ENCODE peak calls at places on chromosomes 2 and 18, in eight cellular contexts. R, C, N, S, H, O, K and Q are unnamed samples.

GRCh38 chr2:77513191-77513590 is 9.0 kb downstream of the LRRTM4 start:
- DNase-seq in H (no peak), O (no peak), R (peak), K (no peak), N (no peak), C (no peak), S (no peak), Q (no peak)

GRCh38 chr18:37246779-37247340 is 318.7 kb downstream of the CELF4 start:
- DNase-seq in O (peak), C (no peak), N (no peak), K (no peak), R (no peak), S (no peak), H (no peak), Q (no peak)

GRCh38 chr2:202909394-202910192 is 1.9 kb downstream of the WDR12 start:
- DNase-seq in N (peak), R (no peak), C (no peak), O (no peak), K (no peak), H (no peak), S (no peak), Q (no peak)

GRCh38 chr18:68676913-68677312 is 38.0 kb downstream of the TMX3 start:
- DNase-seq in R (no peak), O (no peak), H (no peak), K (no peak), N (peak), C (no peak), S (no peak), Q (no peak)

GRCh38 chr18:57433492-57434176 is 1.5 kb upstream of the ONECUT2 start:
- DNase-seq in O (peak), N (peak), C (no peak), R (peak), S (no peak), H (no peak), K (no peak), Q (no peak)

GRCh38 chr2:135603543-135603942 is 72.3 kb downstream of the R3HDM1 start:
- DNase-seq in C (no peak), O (no peak), S (no peak), K (no peak), N (no peak), H (no peak), R (no peak), Q (no peak)

GRCh38 chr18:7358989-7359726 is 128.3 kb downstream of the LRRC30 start:
- DNase-seq in H (no peak), N (no peak), K (no peak), R (no peak), S (peak), O (no peak), C (no peak), Q (no peak)

GRCh38 chr2:145277922-145278321 is 758.0 kb upstream of the ZEB2 start:
- DNase-seq in N (peak), H (no peak), K (no peak), O (no peak), S (no peak), C (no peak), R (peak), Q (no peak)

GRCh38 chr2:8133331-8133730 is 548.5 kb upstream of the ID2 start:
- DNase-seq in N (no peak), R (no peak), S (no peak), H (no peak), K (no peak), O (peak), C (no peak), Q (no peak)

GRCh38 chr2:8134105-8134903 is 547.6 kb upstream of the ID2 start:
- DNase-seq in H (no peak), K (no peak), O (no peak), N (no peak), C (peak), R (no peak), S (no peak), Q (no peak)

GRCh38 chr2:8132889-8133288 is 549.0 kb upstream of the ID2 start:
- DNase-seq in C (no peak), R (no peak), S (no peak), N (no peak), K (no peak), O (no peak), H (no peak), Q (no peak)

GRCh38 chr2:8137801-8138200 is 544.1 kb upstream of the ID2 start:
- DNase-seq in N (no peak), C (no peak), S (no peak), R (no peak), O (no peak), K (no peak), H (no peak), Q (no peak)

DNA sequence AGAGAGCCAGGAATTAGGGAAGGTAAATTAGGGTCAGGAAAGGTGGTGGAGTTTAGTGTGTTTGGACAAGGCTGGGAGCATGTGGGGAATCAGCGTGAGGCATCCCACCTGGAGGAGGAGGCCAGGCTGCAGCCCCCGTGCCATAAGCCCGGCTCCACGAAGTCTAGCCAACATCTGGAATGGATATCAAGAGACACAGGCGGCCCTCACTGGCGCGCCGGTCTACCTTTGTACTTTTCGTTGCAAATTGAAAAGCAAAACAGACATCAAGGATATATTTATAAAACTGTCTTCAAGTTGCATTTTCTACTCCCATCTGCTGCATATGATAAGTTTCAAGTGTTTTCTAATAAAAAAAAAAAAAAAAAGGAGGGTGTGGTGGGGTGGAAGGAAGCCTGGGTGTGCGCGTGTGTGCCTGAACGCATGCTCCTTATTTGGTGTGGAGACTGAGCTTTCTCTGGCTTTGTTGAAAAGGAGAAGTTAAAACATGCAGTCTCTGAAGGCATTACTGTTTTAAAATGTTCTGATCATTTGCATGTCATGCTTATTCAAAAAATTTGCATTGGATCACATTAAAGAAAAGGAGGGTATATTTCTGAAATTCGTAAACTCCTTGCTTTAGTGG is 546.7 kb upstream of the ID2 start:
- DNase-seq in H (no peak), K (no peak), O (no peak), R (no peak), N (no peak), S (no peak), C (peak), Q (no peak)
- TF ChIP-seq EZH2phosphoT487 in H (no peak), K (no peak), O (no peak), R (no peak), N (no peak), S (no peak), C (no peak), Q (no peak)

DNA sequence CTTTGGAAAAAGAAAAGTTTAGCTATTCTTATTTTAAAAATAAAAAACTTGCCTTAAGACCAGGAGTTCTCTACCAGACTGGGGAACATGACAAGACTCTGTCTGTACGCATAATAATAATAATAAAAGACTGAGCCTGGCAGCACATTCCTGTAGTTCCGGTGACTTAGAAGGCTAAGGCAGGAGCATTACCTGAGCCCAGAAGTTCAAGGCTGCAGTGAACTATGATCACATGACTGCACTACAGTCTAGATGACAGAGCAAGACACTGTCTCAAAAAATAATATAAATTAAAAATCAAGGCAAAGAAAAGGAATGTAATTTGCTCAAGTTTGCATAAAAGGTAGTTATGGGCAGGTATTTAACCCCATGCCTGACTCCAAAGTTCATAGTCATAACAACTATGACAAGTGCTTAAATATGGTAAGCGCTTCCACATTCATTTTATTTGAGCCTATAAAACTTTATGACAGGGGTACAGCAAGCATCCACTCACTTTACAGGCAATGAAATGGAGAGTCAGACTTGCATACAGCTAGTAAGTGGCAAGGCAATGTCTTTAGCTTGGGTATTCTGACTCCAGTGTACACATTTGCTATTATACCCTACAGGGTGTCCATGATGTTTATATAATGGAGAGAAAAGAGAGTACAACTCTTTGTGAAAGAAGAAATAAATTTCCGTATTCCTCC is 1567.8 kb upstream of the PIK3C3 start:
- DNase-seq in R (no peak), C (peak), H (no peak), S (no peak), N (no peak), K (no peak), O (no peak), Q (no peak)
- TF ChIP-seq EZH2phosphoT487 in R (no peak), C (no peak), H (no peak), S (no peak), N (no peak), K (no peak), O (no peak), Q (no peak)

DNA sequence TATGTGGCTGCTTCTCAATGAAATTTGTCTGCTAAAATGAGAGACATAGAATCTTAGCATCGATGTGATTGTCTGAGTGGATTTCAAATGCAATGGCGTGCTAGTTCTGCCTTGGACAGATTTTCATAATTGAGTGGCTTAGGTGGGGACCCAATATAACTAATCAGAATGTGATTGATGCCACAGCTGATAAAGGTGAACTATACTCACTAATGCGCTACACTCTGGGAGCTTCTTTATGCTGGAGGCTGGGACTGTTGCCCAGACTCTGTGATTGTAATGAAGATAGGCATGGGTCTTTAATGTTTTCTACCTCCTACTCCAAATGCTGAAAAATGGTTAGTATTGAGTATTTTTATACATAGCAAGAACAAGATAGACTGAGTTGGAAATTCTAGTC is 339.5 kb upstream of the SLC39A10 start:
- DNase-seq in N (no peak), O (no peak), K (no peak), H (no peak), R (no peak), C (no peak), S (no peak), Q (no peak)
- TF ChIP-seq EZH2phosphoT487 in N (no peak), O (no peak), K (no peak), H (no peak), R (no peak), C (no peak), S (no peak), Q (no peak)

DNA sequence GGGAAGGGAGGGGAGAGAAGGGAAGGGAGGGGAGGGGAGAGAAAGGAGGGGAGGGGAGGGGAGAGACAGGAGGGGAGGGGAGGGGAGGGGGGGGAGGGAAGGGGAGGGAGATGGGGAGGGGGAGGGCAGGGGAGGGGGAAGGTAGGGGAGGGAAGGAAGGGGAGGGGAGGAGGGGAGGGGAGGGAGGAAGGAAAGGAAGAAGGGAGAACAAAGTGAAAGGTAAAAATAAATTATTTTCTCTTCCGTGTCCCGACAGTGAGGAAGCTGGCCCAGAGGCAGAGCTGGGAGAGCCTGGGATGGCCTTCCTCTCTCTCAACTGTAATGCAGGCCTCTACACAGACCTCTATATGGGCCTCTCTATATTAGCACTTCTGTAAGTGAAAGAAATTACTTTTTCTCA is 53.2 kb downstream of the CD226 start:
- DNase-seq in H (no peak), K (no peak), N (no peak), O (no peak), R (no peak), C (no peak), S (no peak), Q (no peak)
- TF ChIP-seq EZH2phosphoT487 in H (no peak), K (no peak), N (no peak), O (no peak), R (no peak), C (no peak), S (no peak), Q (no peak)

DNA sequence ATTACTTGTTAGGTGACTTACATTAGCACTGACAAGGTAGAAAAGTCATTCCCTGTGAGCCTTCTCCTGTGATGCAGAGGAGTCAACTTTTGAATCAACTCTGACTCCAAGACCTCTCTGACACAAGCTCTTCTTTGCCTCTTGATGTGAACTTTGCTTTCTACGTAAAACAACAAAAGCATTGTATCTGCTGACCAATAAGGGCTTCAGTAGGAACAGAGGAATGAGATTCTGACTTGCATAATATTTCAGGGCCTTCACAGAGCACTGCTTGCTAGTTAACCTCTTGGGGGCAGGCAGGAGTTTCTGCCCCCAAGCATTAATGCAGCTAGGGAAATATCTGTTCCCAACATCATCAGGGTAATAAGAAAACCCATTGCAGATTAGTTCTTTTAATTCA is 791.5 kb downstream of the BCL11A start:
- DNase-seq in H (no peak), K (no peak), R (no peak), C (no peak), N (no peak), O (no peak), S (no peak), Q (no peak)
- TF ChIP-seq EZH2phosphoT487 in H (no peak), K (no peak), R (no peak), C (no peak), N (no peak), O (no peak), S (no peak), Q (no peak)